ENCODE peak calls at places on chromosomes 3 and 15, in seven cellular contexts. J is psoas muscle, Y is coronary artery, M is GM12864, C is cardiac fibroblast, W is mesothelial cell of epicardium, Z is sigmoid colon. L is an unnamed sample.
A peak's percentile ranks its signal among the peaks of the same experiment; 100 is the strongest.

GRCh38 chr3:40524571-40525285 is at the start of gene ZNF621:
- DNase-seq in M (peak; percentile 36), J (peak; percentile 96), Z (peak; percentile 94), Y (peak; percentile 93), W (peak; percentile 79), C (peak; percentile 83), L (peak; percentile 86)

GRCh38 chr3:67686067-67686466 is 31.7 kb upstream of the SUCLG2 start:
- DNase-seq in Y (no peak), M (no peak), C (no peak), W (no peak), J (no peak), Z (no peak), L (no peak)

GRCh38 chr3:123419850-123420292 is 29.0 kb downstream of the ADCY5 start:
- DNase-seq in Y (peak; percentile 89), J (no peak), M (no peak), C (no peak), W (no peak), Z (peak; percentile 91), L (no peak)

GRCh38 chr3:194031867-194032635 is 103.9 kb upstream of the HES1 start:
- DNase-seq in Z (no peak), Y (no peak), M (no peak), J (no peak), C (no peak), W (no peak), L (no peak)

GRCh38 chr3:89046661-89047060 is 60.8 kb upstream of the EPHA3 start:
- DNase-seq in C (no peak), M (no peak), W (no peak), J (no peak), Z (no peak), Y (no peak), L (no peak)

GRCh38 chr3:62277470-62277869 is 95.9 kb downstream of the FEZF2 start:
- DNase-seq in W (no peak), M (no peak), Z (no peak), Y (no peak), C (no peak), J (no peak), L (no peak)

GRCh38 chr15:39113741-39114140 is 467.1 kb upstream of the THBS1 start:
- DNase-seq in Z (no peak), W (no peak), M (no peak), Y (no peak), C (no peak), J (no peak), L (no peak)

GRCh38 chr15:85337398-85338074 is 42.9 kb upstream of the AKAP13 start:
- DNase-seq in Z (no peak), J (no peak), C (peak; percentile 40), Y (no peak), W (no peak), M (no peak), L (no peak)

GRCh38 chr3:33918357-33918756 is 119.9 kb downstream of the PDCD6IP start:
- DNase-seq in J (no peak), W (no peak), C (no peak), Y (no peak), M (no peak), Z (no peak), L (no peak)

GRCh38 chr3:17094551-17094950 is 209.8 kb downstream of the PLCL2 start:
- DNase-seq in Z (no peak), M (no peak), W (no peak), C (no peak), J (no peak), Y (no peak), L (no peak)

GRCh38 chr3:140432176-140432753 is 245.6 kb upstream of the TRIM42 start:
- DNase-seq in Y (no peak), C (no peak), M (no peak), J (no peak), W (peak; percentile 38), Z (no peak), L (no peak)

GRCh38 chr3:111517801-111518200 is 24.2 kb upstream of the CD96 start:
- DNase-seq in Y (no peak), J (no peak), Z (no peak), M (no peak), W (no peak), C (no peak), L (no peak)

GRCh38 chr15:49331951-49332350 is 91.1 kb upstream of the FGF7 start:
- DNase-seq in J (no peak), Y (no peak), W (no peak), C (peak; percentile 35), M (no peak), Z (no peak), L (no peak)

GRCh38 chr3:131026321-131027151 is at the start of the genes ASTE1 and NEK11:
- DNase-seq in C (peak; percentile 86), J (peak; percentile 94), Y (peak; percentile 91), Z (peak; percentile 93), M (peak; percentile 55), W (peak; percentile 85), L (peak; percentile 73)

GRCh38 chr3:177860236-177860635 is 663.0 kb upstream of the TBL1XR1 start:
- DNase-seq in Y (no peak), Z (no peak), W (no peak), M (no peak), C (no peak), J (no peak), L (no peak)

GRCh38 chr15:34644061-34644460 is 60.6 kb upstream of the GOLGA8B start:
- DNase-seq in J (no peak), W (no peak), Z (no peak), M (no peak), C (peak; percentile 96), Y (no peak), L (no peak)

GRCh38 chr3:12766541-12766940 is 7.5 kb upstream of the TMEM40 start:
- DNase-seq in Y (no peak), J (no peak), W (no peak), M (no peak), Z (no peak), C (no peak), L (no peak)

GRCh38 chr3:36842275-36842674 is 77.9 kb upstream of the DCLK3 start:
- DNase-seq in M (no peak), W (no peak), C (no peak), J (no peak), Y (no peak), Z (no peak), L (no peak)

GRCh38 chr3:36832406-36832805 is 68.1 kb upstream of the DCLK3 start:
- DNase-seq in Z (no peak), M (no peak), W (no peak), Y (no peak), C (no peak), J (no peak), L (no peak)

GRCh38 chr3:36833160-36833814 is 68.9 kb upstream of the DCLK3 start:
- DNase-seq in Z (no peak), W (no peak), J (no peak), C (no peak), Y (no peak), M (no peak), L (no peak)

GRCh38 chr3:36840453-36840921 is 76.1 kb upstream of the DCLK3 start:
- DNase-seq in J (peak; percentile 59), C (peak; percentile 21), Y (no peak), Z (no peak), W (no peak), M (no peak), L (no peak)

GRCh38 chr3:36837089-36837488 is 72.7 kb upstream of the DCLK3 start:
- DNase-seq in C (peak; percentile 6), Z (no peak), M (no peak), J (no peak), W (no peak), Y (no peak), L (no peak)
- TF ChIP-seq CTCF in C (peak; percentile 11), Z (no peak), M (peak; percentile 39), J (no peak), W (no peak), Y (no peak), L (no peak)

GRCh38 chr3:128993461-128994172 is at the start of gene CFAP92:
- DNase-seq in W (peak; percentile 95), C (peak; percentile 68), J (peak; percentile 92), M (peak; percentile 22), Y (peak; percentile 87), Z (peak; percentile 93), L (peak; percentile 89)
- TF ChIP-seq CTCF in W (no peak), C (no peak), J (no peak), M (no peak), Y (no peak), Z (no peak), L (no peak)

DNA sequence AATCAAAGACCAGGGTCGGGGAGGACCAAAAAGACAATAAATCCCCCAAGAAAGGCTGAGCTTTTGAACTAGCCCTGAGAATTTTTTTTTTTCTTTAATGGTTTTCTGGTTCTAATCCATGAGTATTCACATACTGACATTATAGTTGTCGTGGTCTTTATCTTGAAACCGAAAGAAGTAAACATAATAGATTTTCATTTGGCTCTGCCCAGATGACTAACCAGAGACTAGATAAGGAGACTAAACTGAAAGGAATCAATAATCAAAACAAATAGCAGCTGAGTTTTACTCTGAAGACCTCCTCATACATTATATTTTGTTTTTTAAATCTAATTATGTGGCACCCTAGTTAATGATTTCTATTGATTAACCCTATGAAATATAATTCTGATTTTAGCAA is 381.4 kb downstream of the CNTN3 start:
- DNase-seq in Z (no peak), J (no peak), Y (no peak), W (no peak), M (no peak), C (no peak), L (no peak)
- TF ChIP-seq CTCF in Z (no peak), J (no peak), Y (no peak), W (no peak), M (no peak), C (no peak), L (no peak)

DNA sequence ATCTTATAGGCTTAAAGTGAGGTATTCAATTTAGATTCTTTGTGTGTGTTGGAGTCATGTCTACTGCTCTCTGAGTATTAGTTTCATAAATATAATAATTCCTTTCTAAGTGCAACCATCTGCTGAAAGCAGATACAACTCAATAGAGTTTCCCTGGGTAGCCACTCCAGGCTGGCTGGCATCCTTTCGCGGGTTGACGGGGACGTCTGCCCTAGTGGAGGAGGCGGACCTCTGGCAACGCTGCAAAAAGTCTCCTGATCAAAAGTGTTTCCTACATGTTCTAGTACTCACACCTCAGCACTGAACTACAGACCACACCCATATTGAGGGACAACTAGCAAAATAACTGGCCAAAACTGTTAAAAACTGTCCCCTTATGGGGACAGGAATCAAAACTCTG is 2.5 kb downstream of the MOBP start:
- DNase-seq in C (no peak), J (no peak), W (no peak), Y (no peak), M (no peak), Z (no peak), L (no peak)
- TF ChIP-seq CTCF in C (no peak), J (no peak), W (no peak), Y (no peak), M (no peak), Z (no peak), L (no peak)